ENCODE peak calls at places on chromosomes 11 and 22, in five cellular contexts. B, U, D, G and W are unnamed samples.
A peak's percentile ranks its signal among the peaks of the same experiment; 100 is the strongest.

GRCh38 chr11:60931897-60932296 is 7.6 kb downstream of the TMEM132A start:
- DNase-seq in B (no peak), U (no peak), D (no peak), G (no peak), W (no peak)

GRCh38 chr22:36285545-36285944 is 32.6 kb downstream of the APOL1 start:
- DNase-seq in B (peak; percentile 73), U (no peak), D (no peak), G (no peak), W (no peak)

GRCh38 chr22:30441088-30441487 is 15.5 kb downstream of the MTFP1 start:
- DNase-seq in B (no peak), U (no peak), D (no peak), G (no peak), W (no peak)

GRCh38 chr11:126661051-126661450 is 305.6 kb downstream of the ST3GAL4 start:
- DNase-seq in B (no peak), U (no peak), D (no peak), G (no peak), W (no peak)

GRCh38 chr11:39741066-39741465 is 1718.4 kb downstream of the LRRC4C start:
- DNase-seq in B (no peak), U (no peak), D (no peak), G (no peak), W (no peak)

GRCh38 chr22:23862103-23862502 is 4.4 kb downstream of the SLC2A11 start:
- DNase-seq in B (no peak), U (peak; percentile 7), D (peak; percentile 25), G (peak; percentile 71), W (peak; percentile 20)

GRCh38 chr11:93537767-93538261 is 5.4 kb downstream of the SMCO4 start:
- DNase-seq in B (peak; percentile 94), U (peak; percentile 17), D (no peak), G (no peak), W (peak; percentile 41)

GRCh38 chr22:39306456-39307361 is 12.7 kb downstream of the RPL3 start:
- DNase-seq in B (no peak), U (no peak), D (peak; percentile 48), G (no peak), W (no peak)

GRCh38 chr11:2590131-2590950 is 109.5 kb downstream of the KCNQ1OT1 start:
- DNase-seq in B (no peak), U (no peak), D (no peak), G (no peak), W (no peak)

GRCh38 chr11:12599408-12600143 is 74.6 kb upstream of the TEAD1 start:
- DNase-seq in B (peak; percentile 80), U (peak; percentile 89), D (peak; percentile 44), G (peak; percentile 41), W (peak; percentile 95)

GRCh38 chr22:37994982-37995381 is 10.6 kb upstream of the SOX10 start:
- DNase-seq in B (no peak), U (no peak), D (no peak), G (no peak), W (no peak)

GRCh38 chr22:38471237-38471636 is 3.3 kb downstream of the KDELR3 start:
- DNase-seq in B (no peak), U (no peak), D (no peak), G (no peak), W (no peak)

GRCh38 chr11:14566331-14567063 is 46.3 kb upstream of the PSMA1 start:
- DNase-seq in B (no peak), U (peak; percentile 54), D (no peak), G (no peak), W (no peak)

GRCh38 chr22:42868751-42869251 is 11.7 kb upstream of the ARFGAP3 start:
- DNase-seq in B (peak; percentile 89), U (no peak), D (no peak), G (no peak), W (peak; percentile 57)

GRCh38 chr11:96456111-96456510 is 66.3 kb downstream of the JRKL start:
- DNase-seq in B (no peak), U (no peak), D (no peak), G (no peak), W (no peak)

GRCh38 chr11:19879309-19880087 is 166.9 kb downstream of the NAV2 start:
- DNase-seq in B (no peak), U (no peak), D (no peak), G (no peak), W (no peak)

GRCh38 chr11:69812256-69812655 is 7.0 kb downstream of the FGF3 start:
- DNase-seq in B (no peak), U (no peak), D (no peak), G (no peak), W (no peak)

GRCh38 chr22:46033256-46034200 is 56.6 kb upstream of the WNT7B start:
- DNase-seq in B (no peak), U (no peak), D (no peak), G (no peak), W (no peak)

GRCh38 chr22:22609271-22609670 is 35.1 kb upstream of the GGTLC2 start:
- DNase-seq in B (no peak), U (no peak), D (no peak), G (no peak), W (no peak)

GRCh38 chr11:132464939-132465338 is 1067.4 kb downstream of the OPCML start:
- DNase-seq in B (no peak), U (no peak), D (no peak), G (no peak), W (no peak)

GRCh38 chr11:92829121-92829520 is 140.3 kb upstream of the MTNR1B start:
- DNase-seq in B (no peak), U (no peak), D (no peak), G (no peak), W (no peak)

GRCh38 chr22:42114721-42115120 is 15.9 kb downstream of the CYP2D6 start:
- DNase-seq in B (no peak), U (no peak), D (no peak), G (peak; percentile 31), W (no peak)

GRCh38 chr11:12397953-12398352 is 20.6 kb downstream of the PARVA start:
- DNase-seq in B (no peak), U (no peak), D (no peak), G (peak; percentile 98), W (no peak)

GRCh38 chr11:102451693-102452460 is 688 bp downstream of the TMEM123 start:
- DNase-seq in B (peak; percentile 77), U (peak; percentile 72), D (peak; percentile 75), G (peak; percentile 35), W (peak; percentile 77)

GRCh38 chr22:24434472-24435322 is 7.3 kb downstream of the ADORA2A start:
- DNase-seq in B (peak; percentile 53), U (no peak), D (peak; percentile 61), G (peak; percentile 69), W (no peak)

GRCh38 chr11:67435031-67435726 is 2.3 kb downstream of the PTPRCAP start:
- DNase-seq in B (no peak), U (no peak), D (no peak), G (no peak), W (no peak)

GRCh38 chr22:43515902-43516301 is 104.1 kb downstream of the MPPED1 start:
- DNase-seq in B (no peak), U (no peak), D (no peak), G (no peak), W (no peak)

GRCh38 chr11:65182258-65183170 is 786 bp downstream of the CAPN1 start:
- DNase-seq in B (peak; percentile 46), U (peak; percentile 38), D (no peak), G (peak; percentile 20), W (peak; percentile 55)